ENCODE peak calls at places on chromosomes 12 and 14, in ten cellular contexts. J is transverse colon; G is COR-L47; D is fibroblast of the aortic adventitia; U is NCI-H1417; R is activated T-cell treated with anti-CD3 and anti-CD28 coated beads for 24 hours; K is tibial artery; H is NCI-H1092 treated with DMSO at 0.1 percent for 48 hours; F is activated naive CD8-positive, alpha-beta T cell treated with anti-CD3 and anti-CD28 coated beads, Interleukin-2, amount 50 U/mL, for 24 hours; B is vagina. S is an unnamed sample.
A peak's percentile ranks its signal among the peaks of the same experiment; 100 is the strongest.

GRCh38 chr12:64950899-64951298 is 126.5 kb downstream of the TBC1D30 start:
- DNase-seq in J (no peak), G (no peak), D (no peak), U (no peak), R (no peak), K (no peak), H (no peak), F (no peak), B (no peak), S (peak; percentile 28)

GRCh38 chr12:20946732-20947131 is 136.2 kb downstream of the SLCO1B3 start:
- DNase-seq in J (no peak), G (no peak), D (peak; percentile 12), U (peak; percentile 7), R (no peak), K (no peak), H (no peak), F (peak; percentile 4), B (no peak), S (peak; percentile 19)

GRCh38 chr14:68473794-68474193 is 319.1 kb downstream of the ZFP36L1 start:
- DNase-seq in J (no peak), G (no peak), D (no peak), U (no peak), R (no peak), K (no peak), H (no peak), F (no peak), B (no peak), S (no peak)

GRCh38 chr12:75389706-75390105 is 1.2 kb upstream of the GLIPR1L2 start:
- DNase-seq in J (no peak), G (no peak), D (peak; percentile 20), U (peak; percentile 32), R (no peak), K (no peak), H (no peak), F (no peak), B (no peak), S (no peak)

GRCh38 chr14:102454711-102455110 is 54.9 kb downstream of the ANKRD9 start:
- DNase-seq in J (no peak), G (no peak), D (no peak), U (no peak), R (no peak), K (no peak), H (no peak), F (no peak), B (no peak), S (no peak)

GRCh38 chr12:102916252-102917025 is 605 bp downstream of the PAH start:
- DNase-seq in J (no peak), G (no peak), D (no peak), U (no peak), R (no peak), K (no peak), H (no peak), F (no peak), B (no peak), S (no peak)

GRCh38 chr12:106760184-106760531 is 14.3 kb upstream of the RIC8B start:
- DNase-seq in J (peak; percentile 31), G (no peak), D (no peak), U (no peak), R (no peak), K (no peak), H (no peak), F (no peak), B (no peak), S (peak; percentile 34)

GRCh38 chr14:95662376-95663186 is 23.6 kb upstream of the TCL1B start:
- DNase-seq in J (no peak), G (no peak), D (peak; percentile 18), U (no peak), R (no peak), K (no peak), H (no peak), F (no peak), B (no peak), S (peak; percentile 2)

GRCh38 chr12:100826323-100826722 is 31.7 kb downstream of the ANO4 start:
- DNase-seq in J (peak; percentile 17), G (no peak), D (peak; percentile 68), U (no peak), R (no peak), K (no peak), H (no peak), F (peak; percentile 7), B (no peak), S (peak; percentile 84)

GRCh38 chr14:99441157-99441870 is 39.3 kb downstream of the SETD3 start:
- DNase-seq in J (no peak), G (no peak), D (no peak), U (no peak), R (no peak), K (no peak), H (no peak), F (no peak), B (peak; percentile 88), S (no peak)